ENCODE peak calls at places on chromosome 22, in seven cellular contexts. Y, N, V, L, M, F and W are unnamed samples.

GRCh38 chr22:35930933-35931332 is 97.7 kb downstream of the RBFOX2 start:
- DNase-seq in M (peak), L (no peak), Y (peak), V (no peak), F (peak), N (peak), W (peak)

GRCh38 chr22:19430890-19431541 is 517 bp downstream of the HIRA start:
- DNase-seq in F (peak), L (peak), V (peak), N (peak), Y (peak), M (peak), W (peak)

GRCh38 chr22:25110846-25111578 is 88.6 kb upstream of the CRYBB3 start:
- DNase-seq in F (peak), N (peak), L (peak), M (peak), V (peak), Y (peak), W (peak)

GRCh38 chr22:19879248-19879575 is 24.5 kb upstream of the GNB1L start:
- DNase-seq in N (no peak), Y (no peak), M (peak), F (no peak), V (peak), L (peak), W (no peak)

GRCh38 chr22:35470903-35471321 is 69.7 kb upstream of the RASD2 start:
- DNase-seq in N (peak), Y (peak), V (no peak), F (peak), L (no peak), M (peak), W (peak)

GRCh38 chr22:37369536-37369935 is 57.7 kb downstream of the ELFN2 start:
- DNase-seq in L (no peak), Y (no peak), F (no peak), V (no peak), M (no peak), N (no peak), W (no peak)

GRCh38 chr22:27473533-27473932 is 328.0 kb downstream of the MN1 start:
- DNase-seq in M (no peak), L (no peak), V (no peak), F (peak), Y (no peak), N (no peak), W (no peak)

GRCh38 chr22:19107730-19108074 is 14.5 kb downstream of the DGCR2 start:
- DNase-seq in Y (no peak), F (no peak), N (no peak), M (no peak), L (no peak), V (no peak), W (no peak)

GRCh38 chr22:49255154-49255553 is 572.5 kb downstream of the BRD1 start:
- DNase-seq in F (no peak), Y (no peak), V (peak), M (no peak), N (no peak), L (peak), W (no peak)

GRCh38 chr22:39306456-39307361 is 12.7 kb downstream of the RPL3 start:
- DNase-seq in N (no peak), F (no peak), L (no peak), M (peak), Y (peak), V (no peak), W (peak)

GRCh38 chr22:39239561-39240423 is 5.0 kb downstream of the PDGFB start:
- DNase-seq in F (no peak), L (peak), V (peak), Y (no peak), N (no peak), M (no peak), W (no peak)

GRCh38 chr22:44427506-44428470 is 70.2 kb downstream of the RTL6 start:
- DNase-seq in N (no peak), V (peak), Y (no peak), F (no peak), M (no peak), L (no peak), W (no peak)

GRCh38 chr22:27662359-27663030 is 139.1 kb downstream of the MN1 start:
- DNase-seq in V (peak), M (no peak), F (no peak), Y (no peak), N (no peak), L (peak), W (peak)

GRCh38 chr22:47357086-47357485 is 594.6 kb downstream of the TBC1D22A start:
- DNase-seq in N (no peak), L (peak), M (no peak), F (no peak), V (no peak), Y (no peak), W (no peak)

GRCh38 chr22:37162221-37163095 is 12.7 kb upstream of the IL2RB start:
- DNase-seq in Y (no peak), L (no peak), V (peak), N (no peak), M (peak), F (no peak), W (no peak)

GRCh38 chr22:23382796-23383195 is 197.3 kb downstream of the IGLL1 start:
- DNase-seq in N (no peak), M (no peak), Y (no peak), V (no peak), F (no peak), L (no peak), W (no peak)

GRCh38 chr22:32469799-32470212 is 4.8 kb upstream of the FBXO7 start:
- DNase-seq in F (peak), L (no peak), N (peak), Y (peak), V (no peak), M (peak), W (no peak)

GRCh38 chr22:17860220-17860965 is 86.1 kb upstream of the BID start:
- DNase-seq in N (no peak), M (no peak), V (no peak), L (no peak), Y (no peak), F (no peak), W (no peak)

GRCh38 chr22:45788530-45788929 is 116.9 kb downstream of the ATXN10 start:
- DNase-seq in F (no peak), L (no peak), M (no peak), V (no peak), N (no peak), Y (no peak), W (no peak)

GRCh38 chr22:21015051-21016006 is at the start of gene P2RX6:
- DNase-seq in F (no peak), L (no peak), Y (no peak), N (peak), V (peak), M (peak), W (no peak)

GRCh38 chr22:42878561-42879305 is 21.7 kb upstream of the ARFGAP3 start:
- DNase-seq in F (no peak), N (no peak), M (no peak), Y (no peak), L (no peak), V (no peak), W (no peak)

GRCh38 chr22:50247748-50248147 is 2.9 kb upstream of the TUBGCP6 start:
- DNase-seq in L (no peak), M (peak), N (peak), F (peak), Y (peak), V (peak), W (peak)

GRCh38 chr22:31123292-31123602 is 481 bp downstream of the INPP5J start:
- DNase-seq in Y (no peak), M (no peak), L (no peak), F (no peak), N (no peak), V (no peak), W (no peak)